ENCODE peak calls at places on chromosomes 5 and 9, in seven cellular contexts. M, U, W, R, S, K and I are unnamed samples.

GRCh38 chr9:132637351-132637750 is 32.4 kb downstream of the DDX31 start:
- DNase-seq in M (no peak), U (no peak), R (no peak), S (no peak), W (peak), K (no peak), I (no peak)

GRCh38 chr5:100889165-100889564 is 13.9 kb downstream of the ST8SIA4 start:
- DNase-seq in M (peak), K (no peak), S (no peak), W (no peak), R (no peak), U (no peak), I (no peak)

GRCh38 chr5:57778528-57779175 is 296.0 kb upstream of the ACTBL2 start:
- DNase-seq in S (no peak), M (no peak), U (no peak), W (no peak), K (no peak), R (no peak), I (no peak)

GRCh38 chr5:128062172-128062746 is 21.3 kb upstream of the SLC12A2 start:
- DNase-seq in S (no peak), W (no peak), R (no peak), U (no peak), K (no peak), M (no peak), I (no peak)

GRCh38 chr5:58974601-58975000 is 391.7 kb downstream of the RAB3C start:
- DNase-seq in U (no peak), W (no peak), K (no peak), R (no peak), S (no peak), M (no peak), I (no peak)

GRCh38 chr9:79362100-79363081 is 209.4 kb upstream of the TLE4 start:
- DNase-seq in M (no peak), R (no peak), S (no peak), K (no peak), U (no peak), W (no peak), I (no peak)

GRCh38 chr5:36740259-36740898 is 134.0 kb downstream of the SLC1A3 start:
- DNase-seq in K (no peak), W (no peak), U (no peak), S (no peak), R (no peak), M (no peak), I (no peak)

GRCh38 chr9:78292716-78293497 is 4.0 kb upstream of the PSAT1 start:
- DNase-seq in W (no peak), S (no peak), M (peak), K (no peak), R (no peak), U (no peak), I (no peak)

GRCh38 chr5:139964266-139964993 is 78.7 kb downstream of the NRG2 start:
- DNase-seq in S (no peak), K (no peak), R (no peak), W (peak), U (no peak), M (no peak), I (no peak)

GRCh38 chr9:21966140-21966851 is 27.9 kb downstream of the CDKN2A start:
- DNase-seq in W (no peak), R (no peak), K (no peak), U (no peak), M (no peak), S (no peak), I (no peak)

GRCh38 chr9:752201-752600 is 89.3 kb upstream of the DMRT1 start:
- DNase-seq in U (no peak), K (no peak), R (no peak), S (no peak), W (peak), M (peak), I (no peak)

GRCh38 chr9:33908114-33908513 is 91.2 kb downstream of the UBE2R2 start:
- DNase-seq in W (no peak), U (no peak), R (no peak), M (no peak), K (no peak), S (no peak), I (no peak)

GRCh38 chr5:150043657-150044333 is 42.6 kb downstream of the CSF1R start:
- DNase-seq in W (no peak), S (no peak), U (no peak), R (no peak), M (peak), K (no peak), I (no peak)

GRCh38 chr5:40429258-40430111 is 250.2 kb upstream of the PTGER4 start:
- DNase-seq in R (peak), K (no peak), S (no peak), U (no peak), M (peak), W (no peak), I (no peak)

GRCh38 chr9:108991479-108991878 is 21.8 kb downstream of the CTNNAL1 start:
- DNase-seq in K (no peak), R (peak), M (no peak), W (no peak), U (no peak), S (no peak), I (no peak)

GRCh38 chr5:2024986-2025721 is 142.4 kb upstream of the IRX4 start:
- DNase-seq in S (no peak), M (peak), W (peak), U (no peak), R (no peak), K (no peak), I (no peak)

GRCh38 chr5:161414037-161414436 is 132.5 kb downstream of the GABRB2 start:
- DNase-seq in U (no peak), S (no peak), R (no peak), M (no peak), W (no peak), K (no peak), I (no peak)

GRCh38 chr9:36840895-36841536 is 193.1 kb downstream of the PAX5 start:
- DNase-seq in S (no peak), M (peak), U (no peak), R (no peak), W (no peak), K (no peak), I (no peak)

GRCh38 chr5:43422143-43422542 is 10.0 kb upstream of the CCL28 start:
- DNase-seq in S (no peak), W (no peak), R (no peak), U (no peak), K (no peak), M (no peak), I (no peak)

GRCh38 chr5:62143268-62144229 is 162.5 kb upstream of the KIF2A start:
- DNase-seq in U (no peak), R (no peak), M (peak), S (no peak), W (no peak), K (no peak), I (no peak)

GRCh38 chr5:167777746-167778145 is 513.7 kb upstream of the WWC1 start:
- DNase-seq in W (no peak), S (no peak), K (no peak), U (no peak), M (no peak), R (no peak), I (no peak)

GRCh38 chr5:170745481-170746061 is 38.0 kb upstream of the GABRP start:
- DNase-seq in U (no peak), R (no peak), W (no peak), M (no peak), K (no peak), S (no peak), I (no peak)

GRCh38 chr9:111969061-111969460 is 72.4 kb downstream of the UGCG start:
- DNase-seq in W (no peak), R (no peak), U (no peak), K (no peak), S (no peak), M (no peak), I (no peak)

GRCh38 chr5:149981233-149981632 is 19.2 kb downstream of the TIGD6 start:
- DNase-seq in U (no peak), W (no peak), K (no peak), M (no peak), S (no peak), R (no peak), I (no peak)

DNA sequence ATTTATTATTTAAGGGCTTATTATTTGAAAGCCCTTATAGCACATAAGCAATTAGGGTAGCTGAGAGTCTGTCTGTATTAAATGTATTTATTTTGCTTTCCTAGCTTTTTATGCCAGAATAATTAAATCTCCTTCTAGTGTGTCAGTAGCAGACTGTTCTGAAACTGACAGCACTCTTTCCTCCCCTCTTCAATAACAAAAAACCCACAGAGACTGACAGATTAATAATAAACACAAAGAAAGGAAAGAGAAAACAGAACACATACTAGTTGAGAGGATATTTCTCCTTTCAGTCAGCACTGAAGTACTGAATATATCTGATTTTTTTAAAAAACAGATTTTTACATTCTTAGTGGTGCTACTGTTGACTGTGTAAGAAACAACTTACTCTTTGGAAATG is 208.1 kb downstream of the SPATA31D1 start:
- DNase-seq in W (no peak), K (no peak), M (no peak), S (no peak), U (no peak), R (no peak), I (no peak)
- H3K4me3 ChIP-seq in W (no peak), K (no peak), M (no peak), S (no peak), U (no peak), R (no peak), I (no peak)

GRCh38 chr5:172006378-172007152 is at the start of gene FBXW11:
- DNase-seq in M (peak), S (peak), R (peak), U (peak), W (peak), K (peak), I (peak)
- TF ChIP-seq POLR2A in M (peak), S (peak), R (peak), U (peak), W (peak), K (peak), I (peak)

GRCh38 chr5:175351126-175351525 is 92.9 kb downstream of the DRD1 start:
- DNase-seq in R (no peak), S (no peak), K (no peak), U (no peak), M (no peak), W (peak), I (no peak)

GRCh38 chr5:175344331-175345200 is 99.4 kb downstream of the DRD1 start:
- DNase-seq in M (no peak), W (no peak), K (no peak), S (no peak), R (no peak), U (no peak), I (no peak)

GRCh38 chr5:175343292-175343691 is 100.7 kb downstream of the DRD1 start:
- DNase-seq in K (no peak), W (no peak), R (no peak), M (no peak), S (no peak), U (no peak), I (no peak)

GRCh38 chr5:175347931-175348330 is 96.1 kb downstream of the DRD1 start:
- DNase-seq in R (no peak), K (no peak), U (no peak), M (no peak), S (no peak), W (no peak), I (no peak)

DNA sequence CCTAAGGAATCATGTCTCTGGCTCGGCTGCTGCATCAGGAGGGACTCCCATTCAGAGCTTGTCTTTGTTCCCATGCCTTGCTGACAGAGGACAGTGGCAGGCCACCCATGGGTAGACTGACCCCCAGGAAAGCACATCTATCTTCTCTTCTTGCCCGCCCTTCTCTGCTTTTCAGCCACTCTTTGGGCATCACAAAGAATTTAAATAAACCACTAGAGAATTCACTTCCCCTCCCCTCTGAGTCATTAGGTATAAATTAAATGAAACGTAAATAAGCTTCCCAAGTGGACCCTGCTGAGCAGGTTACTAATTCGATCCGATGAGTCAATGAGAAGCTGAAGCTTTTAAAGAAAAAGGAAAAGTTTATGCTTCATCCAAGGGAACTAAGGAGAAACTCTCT is 97.0 kb downstream of the DRD1 start:
- DNase-seq in U (no peak), W (no peak), K (no peak), S (no peak), R (no peak), M (no peak), I (no peak)
- H3K4me3 ChIP-seq in U (no peak), W (no peak), K (no peak), S (no peak), R (no peak), M (no peak), I (no peak)

DNA sequence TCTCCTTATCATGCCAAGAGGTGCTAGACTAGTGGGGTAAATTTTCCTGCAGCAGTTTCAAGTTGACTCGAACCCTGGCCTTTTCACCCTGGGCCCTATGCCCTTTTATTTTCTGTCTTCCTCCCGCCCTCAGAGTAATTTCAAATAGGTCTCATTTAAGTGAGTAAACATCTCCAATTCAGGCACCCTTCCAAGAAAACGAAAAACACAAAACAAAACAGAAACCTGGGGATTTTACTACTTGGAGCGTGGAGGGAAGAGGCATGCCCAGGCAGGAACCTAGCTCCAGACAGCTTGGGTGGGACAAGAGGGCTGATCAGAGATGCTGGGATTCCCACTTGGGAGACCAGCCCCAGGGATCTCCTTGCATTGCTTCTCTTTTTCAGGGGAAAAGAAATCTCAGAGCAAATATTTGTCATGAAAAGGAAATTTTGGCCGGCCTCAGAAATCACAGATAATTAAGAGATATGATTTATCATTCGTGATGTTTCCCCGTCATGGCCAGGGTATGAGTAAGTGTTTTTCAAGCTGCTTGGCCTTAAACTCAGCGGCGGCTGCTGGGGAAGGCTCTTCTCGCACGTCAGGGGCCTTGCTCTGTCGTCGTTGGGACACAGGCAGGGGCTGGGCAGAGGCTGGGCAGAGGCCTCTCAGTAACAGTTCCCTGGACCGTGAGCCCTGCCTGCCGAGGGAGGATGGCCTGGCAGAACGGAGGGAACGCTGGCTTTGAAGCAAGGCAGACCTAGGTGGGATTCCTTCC is 248.6 kb upstream of the KLF4 start:
- DNase-seq in K (peak), R (peak), M (no peak), W (peak), U (no peak), S (no peak), I (peak)
- TF ChIP-seq POLR2A in K (no peak), R (peak), M (no peak), W (no peak), U (no peak), S (no peak), I (no peak)

GRCh38 chr9:89605181-89606048 is 603 bp downstream of the GADD45G start:
- DNase-seq in M (peak), K (peak), W (peak), U (peak), R (peak), S (peak), I (peak)
- H3K4me3 ChIP-seq in M (peak), K (peak), W (peak), U (peak), R (peak), S (peak), I (peak)

GRCh38 chr5:119273391-119273839 is 82.4 kb upstream of the TNFAIP8 start:
- DNase-seq in K (no peak), S (peak), W (no peak), R (no peak), M (peak), U (no peak), I (no peak)
- TF ChIP-seq POLR2A in K (no peak), S (no peak), W (no peak), R (no peak), M (no peak), U (no peak), I (no peak)

DNA sequence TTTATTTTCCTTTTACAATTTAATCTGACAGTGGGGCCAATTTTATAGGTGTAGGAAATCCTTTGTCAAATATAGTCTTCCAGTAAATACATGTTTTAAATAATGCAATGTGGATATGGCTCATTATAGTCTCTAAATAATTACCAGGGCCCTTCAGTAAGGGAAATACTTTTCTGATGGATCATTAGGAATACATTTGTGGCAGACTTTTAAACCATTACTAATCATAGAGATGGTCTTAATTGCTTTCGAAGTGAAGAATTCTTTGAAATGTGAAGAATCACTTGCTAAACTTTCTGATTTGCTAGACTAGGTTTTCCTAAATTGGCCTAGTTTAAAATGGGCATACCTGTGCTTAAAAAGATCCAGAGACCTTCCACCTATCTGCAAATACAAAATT is 105.6 kb upstream of the ELL2 start:
- DNase-seq in S (no peak), W (no peak), M (no peak), R (no peak), K (no peak), U (no peak), I (no peak)
- H3K4me3 ChIP-seq in S (no peak), W (no peak), M (no peak), R (no peak), K (no peak), U (no peak), I (no peak)

GRCh38 chr5:97355775-97356174 is 172.7 kb upstream of the RIOK2 start:
- DNase-seq in M (no peak), K (no peak), U (no peak), W (no peak), S (no peak), R (no peak), I (no peak)
- TF ChIP-seq POLR2A in M (no peak), K (no peak), U (no peak), W (no peak), S (no peak), R (no peak), I (no peak)

GRCh38 chr5:144195443-144195842 is 24.8 kb downstream of the KCTD16 start:
- DNase-seq in U (no peak), K (no peak), W (no peak), S (no peak), R (no peak), M (no peak), I (no peak)

GRCh38 chr5:144191461-144191860 is 20.8 kb downstream of the KCTD16 start:
- DNase-seq in M (no peak), R (no peak), U (no peak), S (no peak), W (no peak), K (no peak), I (no peak)

GRCh38 chr5:144194148-144194547 is 23.5 kb downstream of the KCTD16 start:
- DNase-seq in M (peak), U (no peak), K (no peak), W (no peak), R (no peak), S (no peak), I (no peak)

GRCh38 chr5:144189800-144190429 is 19.2 kb downstream of the KCTD16 start:
- DNase-seq in K (no peak), R (peak), W (no peak), M (peak), U (no peak), S (no peak), I (no peak)

DNA sequence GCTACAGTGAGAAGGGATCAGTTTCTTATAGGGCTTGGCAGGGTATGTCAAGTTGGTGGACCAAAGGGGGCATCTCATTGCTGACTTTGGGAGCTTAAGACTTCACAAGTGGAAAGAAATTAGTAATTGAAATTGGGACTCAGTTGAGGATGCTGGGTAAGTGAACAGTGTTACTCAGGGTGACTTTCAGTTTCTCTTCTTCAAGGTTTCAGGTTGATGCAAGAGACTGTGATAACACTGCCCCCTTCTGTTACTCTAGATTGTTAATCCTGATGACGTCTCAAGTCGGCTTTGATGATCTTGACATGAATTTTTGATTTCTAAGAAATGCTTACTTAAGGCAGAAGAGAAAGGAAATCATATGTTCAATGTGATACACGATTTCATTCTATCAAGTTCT is 21.3 kb downstream of the KCTD16 start:
- DNase-seq in R (no peak), W (no peak), U (no peak), S (no peak), M (peak), K (no peak), I (no peak)
- H3K4me3 ChIP-seq in R (no peak), W (no peak), U (no peak), S (peak), M (no peak), K (no peak), I (no peak)